ENCODE peak calls at places on chromosomes 4 and X, in nine cellular contexts. Q is fibroblast of lung, U is cardiac muscle cell, Z is left lung, Y is prostate gland, T is body of pancreas, W is tibial artery, J is colonic mucosa, N is endodermal cell. B is an unnamed sample. For H3K4me1, the result is how much of the 10 kb centered on the place peaks cover.

GRCh38 chr4:141853091-141853734 is 216.8 kb downstream of the IL15 start:
- DNase-seq in Q (no peak), U (no peak), Z (no peak), Y (no peak), T (peak), W (no peak), J (peak), N (no peak), B (no peak)

GRCh38 chr4:74661427-74662171 is 132.7 kb downstream of the BTC start:
- DNase-seq in Q (peak), U (no peak), Z (no peak), Y (no peak), T (no peak), W (no peak), J (no peak), N (no peak), B (no peak)

GRCh38 chr4:145482209-145483021 is 762 bp downstream of the SMAD1 start:
- DNase-seq in Q (peak), U (peak), Z (peak), Y (peak), T (peak), W (peak), J (peak), N (peak), B (peak)

GRCh38 chr4:173371292-173372192 is 788 bp downstream of the SAP30 start:
- DNase-seq in Q (peak), U (peak), Z (peak), Y (peak), T (peak), W (peak), J (peak), N (peak), B (peak)

GRCh38 chr4:128915544-128915943 is 106.0 kb downstream of the JADE1 start:
- DNase-seq in Q (no peak), U (no peak), Z (no peak), Y (no peak), T (no peak), W (no peak), J (no peak), N (no peak), B (no peak)

GRCh38 chrX:16528620-16529019 is 121.3 kb upstream of the S100G start:
- DNase-seq in Q (no peak), U (no peak), Z (no peak), Y (no peak), T (no peak), W (no peak), J (no peak), N (no peak), B (no peak)

GRCh38 chr4:98867648-98868047 is 61.3 kb downstream of the EIF4E start:
- DNase-seq in Q (no peak), U (no peak), Z (no peak), Y (no peak), T (no peak), W (no peak), J (no peak), N (no peak), B (no peak)

GRCh38 chrX:102659790-102660757 is 8.8 kb downstream of the GPRASP1 start:
- DNase-seq in Q (peak), U (peak), Z (peak), Y (peak), T (peak), W (peak), J (peak), N (peak), B (peak)

GRCh38 chrX:49309401-49309981 is 6.0 kb downstream of the GAGE10 start:
- DNase-seq in Q (peak), U (no peak), Z (no peak), Y (peak), T (no peak), W (no peak), J (peak), N (peak), B (no peak)

GRCh38 chr4:129355529-129355928 is 259.6 kb downstream of the C4orf33 start:
- DNase-seq in Q (peak), U (peak), Z (no peak), Y (no peak), T (no peak), W (no peak), J (no peak), N (no peak), B (no peak)

DNA sequence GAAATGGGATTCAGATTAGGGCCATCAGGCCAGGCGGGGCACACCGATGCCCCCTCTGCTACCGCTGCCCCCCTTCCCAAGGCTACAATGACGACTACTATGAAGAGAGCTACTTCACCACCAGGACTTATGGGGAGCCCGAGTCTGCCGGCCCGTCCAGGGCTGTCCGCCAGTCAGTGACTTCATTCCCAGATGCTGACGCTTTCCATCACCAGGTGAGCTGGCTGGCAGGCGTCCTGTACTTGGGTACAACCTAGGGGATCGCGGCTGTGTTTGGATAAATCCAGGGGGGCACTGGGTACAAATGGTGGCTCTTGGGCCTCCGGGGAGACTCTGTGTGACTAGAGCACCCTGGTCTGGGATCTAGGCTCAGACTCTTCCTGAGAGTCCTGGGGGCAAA is 1.1 kb downstream of the EMD start:
- DNase-seq in Q (no peak), U (no peak), Z (no peak), Y (no peak), T (peak), W (peak), J (no peak), N (no peak), B (no peak)
- H3K4me3 ChIP-seq in Q (peak), U (peak), Z (peak), Y (peak), T (no peak), W (peak), J (peak), N (peak), B (peak)

DNA sequence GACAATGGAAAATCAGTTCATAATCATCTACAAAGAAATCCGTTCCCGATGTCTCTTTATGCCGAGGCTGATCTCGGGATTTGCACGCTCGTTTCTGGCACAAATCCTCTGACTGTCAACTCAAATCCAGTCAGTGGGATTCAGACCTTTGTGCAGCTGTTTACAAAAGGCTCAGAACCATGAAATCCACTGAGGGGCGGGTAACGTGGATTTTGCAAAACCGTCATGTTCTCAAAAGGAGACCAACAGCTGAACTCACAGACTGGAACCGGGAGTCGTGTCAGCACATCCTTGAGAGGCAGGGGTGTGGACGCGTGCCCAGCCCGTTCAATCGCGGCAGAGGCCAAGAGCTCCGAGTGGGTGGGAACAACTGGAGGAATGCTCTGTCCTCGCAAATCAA is 46.4 kb downstream of the ACOX3 start:
- DNase-seq in Q (peak), U (no peak), Z (peak), Y (peak), T (peak), W (peak), J (peak), N (no peak), B (no peak)
- H3K4me1 ChIP-seq in Q (under half), U (under half), Z (under half), Y (under half), T (under half), W (under half), J (under half), N (under half), B (under half)

GRCh38 chr4:81215936-81216335 is 914 bp upstream of the PRKG2 start:
- DNase-seq in Q (no peak), U (no peak), Z (no peak), Y (no peak), T (no peak), W (no peak), J (no peak), N (no peak), B (no peak)
- TF ChIP-seq CTCF in Q (peak), U (no peak), Z (no peak), Y (no peak), T (no peak), W (no peak), J (no peak), N (no peak), B (no peak)

GRCh38 chr4:73434311-73434710 is 1.7 kb upstream of the AFP start:
- DNase-seq in Q (peak), U (peak), Z (no peak), Y (no peak), T (no peak), W (no peak), J (no peak), N (no peak), B (no peak)

GRCh38 chr4:73431813-73432168 is 4.2 kb upstream of the AFP start:
- DNase-seq in Q (no peak), U (no peak), Z (no peak), Y (no peak), T (no peak), W (no peak), J (no peak), N (no peak), B (no peak)

GRCh38 chr4:73430188-73430587 is 5.8 kb upstream of the AFP start:
- DNase-seq in Q (no peak), U (no peak), Z (no peak), Y (no peak), T (no peak), W (no peak), J (no peak), N (no peak), B (no peak)

GRCh38 chr4:73433140-73433539 is 2.9 kb upstream of the AFP start:
- DNase-seq in Q (no peak), U (no peak), Z (no peak), Y (no peak), T (no peak), W (no peak), J (no peak), N (no peak), B (no peak)

DNA sequence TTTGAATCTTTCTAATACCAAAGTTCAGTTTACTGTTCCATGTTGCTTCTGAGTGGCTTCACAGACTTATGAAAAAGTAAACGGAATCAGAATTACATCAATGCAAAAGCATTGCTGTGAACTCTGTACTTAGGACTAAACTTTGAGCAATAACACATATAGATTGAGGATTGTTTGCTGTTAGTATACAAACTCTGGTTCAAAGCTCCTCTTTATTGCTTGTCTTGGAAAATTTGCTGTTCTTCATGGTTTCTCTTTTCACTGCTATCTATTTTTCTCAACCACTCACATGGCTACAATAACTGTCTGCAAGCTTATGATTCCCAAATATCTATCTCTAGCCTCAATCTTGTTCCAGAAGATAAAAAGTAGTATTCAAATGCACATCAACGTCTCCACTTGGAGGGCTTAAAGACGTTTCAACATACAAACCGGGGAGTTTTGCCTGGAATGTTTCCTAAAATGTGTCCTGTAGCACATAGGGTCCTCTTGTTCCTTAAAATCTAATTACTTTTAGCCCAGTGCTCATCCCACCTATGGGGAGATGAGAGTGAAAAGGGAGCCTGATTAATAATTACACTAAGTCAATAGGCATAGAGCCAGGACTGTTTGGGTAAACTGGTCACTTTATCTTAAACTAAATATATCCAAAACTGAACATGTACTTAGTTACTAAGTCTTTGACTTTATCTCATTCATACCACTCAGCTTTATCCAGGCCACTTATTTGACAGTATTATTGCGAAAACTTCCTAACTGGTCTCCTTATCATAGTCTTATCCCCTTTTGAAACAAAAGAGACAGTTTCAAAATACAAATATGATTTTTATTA is 3.6 kb upstream of the AFP start:
- DNase-seq in Q (no peak), U (no peak), Z (no peak), Y (no peak), T (no peak), W (no peak), J (no peak), N (no peak), B (no peak)
- H3K4me3 ChIP-seq in Q (no peak), U (no peak), Z (no peak), Y (no peak), T (no peak), W (no peak), J (no peak), N (no peak), B (no peak)

GRCh38 chr4:54092405-54092759 is 7.6 kb upstream of the GSX2 start:
- DNase-seq in Q (no peak), U (no peak), Z (no peak), Y (no peak), T (no peak), W (no peak), J (no peak), N (no peak), B (no peak)
- H3K4me1 ChIP-seq in Q (under half), U (under half), Z (under half), Y (under half), T (under half), W (under half), J (under half), N (under half), B (under half)

GRCh38 chrX:68807818-68808217 is 21.0 kb upstream of the EFNB1 start:
- DNase-seq in Q (no peak), U (peak), Z (no peak), Y (no peak), T (peak), W (no peak), J (no peak), N (peak), B (no peak)

GRCh38 chrX:68808686-68809357 is 20.0 kb upstream of the EFNB1 start:
- DNase-seq in Q (no peak), U (peak), Z (no peak), Y (no peak), T (peak), W (no peak), J (no peak), N (peak), B (no peak)
- TF ChIP-seq CTCF in Q (peak), U (peak), Z (no peak), Y (no peak), T (no peak), W (no peak), J (peak), N (peak), B (peak)

GRCh38 chr4:4666693-4667642 is 125.1 kb upstream of the STX18 start:
- DNase-seq in Q (peak), U (peak), Z (no peak), Y (no peak), T (no peak), W (no peak), J (no peak), N (peak), B (no peak)
- H3K4me3 ChIP-seq in Q (no peak), U (no peak), Z (no peak), Y (no peak), T (no peak), W (no peak), J (no peak), N (peak), B (no peak)

DNA sequence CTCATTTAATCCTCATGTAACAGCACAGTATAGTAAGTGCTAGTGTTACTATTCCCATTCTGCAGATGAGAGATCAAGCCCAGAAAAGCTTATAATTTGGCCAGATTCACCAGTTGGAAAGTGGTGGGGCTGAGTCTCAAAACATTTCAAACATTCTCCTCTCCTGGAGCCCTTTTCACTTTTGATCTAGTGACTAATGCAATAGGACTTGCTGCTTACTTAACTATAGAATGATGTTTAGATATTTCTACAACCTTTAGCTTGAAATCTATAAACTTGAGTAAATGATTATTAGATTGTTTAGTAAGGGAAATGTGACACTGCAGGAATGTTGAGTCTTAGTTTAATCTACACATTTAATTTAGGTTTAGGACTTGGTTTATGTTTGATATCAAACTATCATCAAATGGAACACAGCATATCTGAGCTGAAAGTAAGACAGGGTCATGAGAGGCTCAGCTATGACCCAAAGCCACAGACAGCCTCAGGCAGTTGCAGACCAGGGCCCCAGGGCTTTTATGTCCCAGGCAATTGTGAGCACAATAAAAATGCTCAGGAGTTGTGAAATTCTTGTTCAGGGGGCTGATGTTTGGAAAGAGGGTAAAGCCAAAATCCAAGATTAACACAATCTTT is 199.5 kb upstream of the HS3ST1 start:
- DNase-seq in Q (peak), U (no peak), Z (no peak), Y (no peak), T (no peak), W (no peak), J (no peak), N (no peak), B (no peak)
- H3K4me1 ChIP-seq in Q (under half), U (under half), Z (under half), Y (under half), T (under half), W (under half), J (under half), N (under half), B (under half)